ENCODE peak calls at places on chromosome X, in seven cellular contexts. One of them, this sample, is unnamed.

GRCh38 chrX:23820235-23820782 is 37.3 kb downstream of the SAT1 start:
- DNase-seq in astrocyte of the cerebellum: no peak
- DNase-seq in GM12865: peak
- DNase-seq in lower leg skin: no peak
- DNase-seq in BE2C: no peak
- DNase-seq in CD8-positive, alpha-beta T cell: no peak
- DNase-seq in cardiac muscle cell: peak
- DNase-seq in this sample: no peak

GRCh38 chrX:38282044-38282443 is 45.3 kb downstream of the RPGR start:
- DNase-seq in cardiac muscle cell: peak
- DNase-seq in GM12865: no peak
- DNase-seq in BE2C: peak
- DNase-seq in astrocyte of the cerebellum: no peak
- DNase-seq in CD8-positive, alpha-beta T cell: no peak
- DNase-seq in lower leg skin: no peak
- DNase-seq in this sample: no peak

GRCh38 chrX:73581002-73581628 is 18.1 kb downstream of the CHIC1 start:
- DNase-seq in cardiac muscle cell: no peak
- DNase-seq in GM12865: no peak
- DNase-seq in CD8-positive, alpha-beta T cell: no peak
- DNase-seq in lower leg skin: no peak
- DNase-seq in BE2C: no peak
- DNase-seq in astrocyte of the cerebellum: no peak
- DNase-seq in this sample: no peak

GRCh38 chrX:102892103-102892502 is 45.0 kb upstream of the RAB40AL start:
- DNase-seq in astrocyte of the cerebellum: no peak
- DNase-seq in cardiac muscle cell: no peak
- DNase-seq in lower leg skin: no peak
- DNase-seq in GM12865: no peak
- DNase-seq in CD8-positive, alpha-beta T cell: no peak
- DNase-seq in BE2C: no peak
- DNase-seq in this sample: no peak

GRCh38 chrX:118062048-118062789 is 54.4 kb downstream of the KLHL13 start:
- DNase-seq in astrocyte of the cerebellum: no peak
- DNase-seq in cardiac muscle cell: no peak
- DNase-seq in CD8-positive, alpha-beta T cell: no peak
- DNase-seq in lower leg skin: no peak
- DNase-seq in BE2C: no peak
- DNase-seq in GM12865: peak
- DNase-seq in this sample: peak

GRCh38 chrX:104913348-104913747 is 307.1 kb downstream of the TEX13A start:
- DNase-seq in GM12865: no peak
- DNase-seq in cardiac muscle cell: peak
- DNase-seq in CD8-positive, alpha-beta T cell: no peak
- DNase-seq in BE2C: no peak
- DNase-seq in astrocyte of the cerebellum: no peak
- DNase-seq in lower leg skin: no peak
- DNase-seq in this sample: no peak

GRCh38 chrX:10828640-10829039 is 208.3 kb upstream of the MID1 start:
- DNase-seq in BE2C: no peak
- DNase-seq in lower leg skin: no peak
- DNase-seq in GM12865: no peak
- DNase-seq in CD8-positive, alpha-beta T cell: no peak
- DNase-seq in astrocyte of the cerebellum: no peak
- DNase-seq in cardiac muscle cell: no peak
- DNase-seq in this sample: no peak

GRCh38 chrX:13647709-13648212 is 5.2 kb upstream of the TCEANC start:
- DNase-seq in cardiac muscle cell: peak
- DNase-seq in GM12865: no peak
- DNase-seq in CD8-positive, alpha-beta T cell: peak
- DNase-seq in lower leg skin: no peak
- DNase-seq in BE2C: peak
- DNase-seq in astrocyte of the cerebellum: no peak
- DNase-seq in this sample: no peak

GRCh38 chrX:7190157-7190556 is 42.2 kb upstream of the PUDP start:
- DNase-seq in cardiac muscle cell: no peak
- DNase-seq in lower leg skin: no peak
- DNase-seq in GM12865: no peak
- DNase-seq in astrocyte of the cerebellum: no peak
- DNase-seq in BE2C: no peak
- DNase-seq in CD8-positive, alpha-beta T cell: no peak
- DNase-seq in this sample: no peak

DNA sequence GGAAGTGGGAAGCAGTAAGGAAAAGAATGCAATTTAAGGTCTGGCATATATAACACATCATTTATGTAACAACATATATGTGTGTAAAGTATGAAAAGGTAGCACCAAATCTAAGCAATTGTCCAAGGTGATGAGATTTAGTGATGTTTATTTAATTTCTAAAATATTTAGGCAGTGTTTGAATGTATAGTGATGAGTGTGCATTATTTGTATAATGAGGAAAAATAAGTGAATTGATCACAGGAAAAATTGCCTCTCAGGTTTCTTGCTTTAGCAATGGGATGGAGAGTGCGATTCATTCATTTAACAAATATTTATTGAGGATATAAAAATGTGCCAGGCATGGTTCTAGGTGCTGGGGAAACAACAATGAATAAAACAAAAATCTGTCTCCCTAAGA is 2.2 kb upstream of the MAGED1 start:
- DNase-seq in GM12865: no peak
- DNase-seq in BE2C: no peak
- DNase-seq in CD8-positive, alpha-beta T cell: no peak
- DNase-seq in cardiac muscle cell: no peak
- DNase-seq in lower leg skin: no peak
- DNase-seq in astrocyte of the cerebellum: no peak
- DNase-seq in this sample: no peak
- TF ChIP-seq CTCF in GM12865: no peak
- TF ChIP-seq CTCF in BE2C: no peak
- TF ChIP-seq CTCF in CD8-positive, alpha-beta T cell: no peak
- TF ChIP-seq CTCF in cardiac muscle cell: no peak
- TF ChIP-seq CTCF in lower leg skin: no peak
- TF ChIP-seq CTCF in astrocyte of the cerebellum: no peak
- TF ChIP-seq CTCF in this sample: no peak

GRCh38 chrX:41110801-41111625 is 25.8 kb downstream of the USP9X start:
- DNase-seq in cardiac muscle cell: peak
- DNase-seq in BE2C: no peak
- DNase-seq in lower leg skin: no peak
- DNase-seq in GM12865: no peak
- DNase-seq in CD8-positive, alpha-beta T cell: no peak
- DNase-seq in astrocyte of the cerebellum: no peak
- DNase-seq in this sample: no peak
- H3K4me3 ChIP-seq in cardiac muscle cell: no peak
- H3K4me3 ChIP-seq in BE2C: no peak
- H3K4me3 ChIP-seq in lower leg skin: no peak
- H3K4me3 ChIP-seq in GM12865: no peak
- H3K4me3 ChIP-seq in CD8-positive, alpha-beta T cell: no peak
- H3K4me3 ChIP-seq in astrocyte of the cerebellum: no peak
- H3K4me3 ChIP-seq in this sample: no peak

DNA sequence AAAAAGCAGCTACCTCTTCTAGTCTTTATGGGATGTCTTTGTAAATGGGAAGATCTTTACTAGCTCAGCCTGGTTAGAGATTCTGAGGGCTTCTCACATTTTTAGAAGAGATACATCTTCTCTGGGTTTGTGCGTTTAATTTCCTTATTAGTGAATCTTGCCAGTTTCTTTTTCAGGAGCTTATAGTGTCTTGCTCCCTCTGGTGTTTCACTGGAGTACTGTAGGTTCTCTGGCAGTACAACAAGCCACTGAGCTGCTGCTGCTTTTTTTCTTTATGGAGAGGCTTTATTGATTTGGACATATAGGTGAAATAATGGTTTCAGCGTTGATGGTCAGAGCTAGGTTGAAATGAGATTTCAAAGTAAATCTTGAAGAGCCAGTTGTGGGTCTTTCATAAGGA is 82.9 kb downstream of the LAS1L start:
- DNase-seq in lower leg skin: no peak
- DNase-seq in astrocyte of the cerebellum: no peak
- DNase-seq in CD8-positive, alpha-beta T cell: no peak
- DNase-seq in GM12865: peak
- DNase-seq in cardiac muscle cell: peak
- DNase-seq in BE2C: peak
- DNase-seq in this sample: no peak
- TF ChIP-seq CTCF in lower leg skin: no peak
- TF ChIP-seq CTCF in astrocyte of the cerebellum: peak
- TF ChIP-seq CTCF in CD8-positive, alpha-beta T cell: no peak
- TF ChIP-seq CTCF in GM12865: peak
- TF ChIP-seq CTCF in cardiac muscle cell: peak
- TF ChIP-seq CTCF in BE2C: peak
- TF ChIP-seq CTCF in this sample: peak

DNA sequence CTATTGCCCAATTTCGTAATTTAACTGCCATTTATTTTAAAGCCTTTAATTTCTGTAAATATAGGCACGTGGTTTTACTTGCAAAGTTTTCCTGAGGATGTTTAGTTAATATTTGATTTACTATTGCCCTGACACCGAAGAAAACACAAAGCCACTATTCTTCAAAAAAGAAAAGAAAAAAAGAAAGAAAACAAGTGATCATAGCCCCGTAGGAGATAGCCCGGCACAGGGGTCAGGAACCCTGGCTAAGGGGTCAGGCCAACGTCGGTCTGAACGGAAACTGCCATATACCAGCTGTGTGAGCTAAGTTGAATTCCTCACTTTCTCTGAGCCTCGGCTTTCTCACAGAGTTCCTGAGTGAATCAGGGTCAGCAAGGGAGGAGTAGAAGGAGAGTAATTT is 17.7 kb upstream of the LAMP2 start:
- DNase-seq in astrocyte of the cerebellum: no peak
- DNase-seq in BE2C: no peak
- DNase-seq in GM12865: no peak
- DNase-seq in CD8-positive, alpha-beta T cell: no peak
- DNase-seq in lower leg skin: no peak
- DNase-seq in cardiac muscle cell: no peak
- DNase-seq in this sample: no peak
- H3K4me3 ChIP-seq in astrocyte of the cerebellum: no peak
- H3K4me3 ChIP-seq in BE2C: no peak
- H3K4me3 ChIP-seq in GM12865: no peak
- H3K4me3 ChIP-seq in CD8-positive, alpha-beta T cell: no peak
- H3K4me3 ChIP-seq in lower leg skin: no peak
- H3K4me3 ChIP-seq in cardiac muscle cell: no peak
- H3K4me3 ChIP-seq in this sample: no peak

GRCh38 chrX:50206753-50207152 is 2.2 kb downstream of the CCNB3 start:
- DNase-seq in BE2C: no peak
- DNase-seq in astrocyte of the cerebellum: no peak
- DNase-seq in lower leg skin: no peak
- DNase-seq in cardiac muscle cell: no peak
- DNase-seq in CD8-positive, alpha-beta T cell: no peak
- DNase-seq in GM12865: no peak
- DNase-seq in this sample: no peak

GRCh38 chrX:50211510-50211909 is 6.9 kb downstream of the CCNB3 start:
- DNase-seq in CD8-positive, alpha-beta T cell: no peak
- DNase-seq in cardiac muscle cell: peak
- DNase-seq in BE2C: peak
- DNase-seq in astrocyte of the cerebellum: no peak
- DNase-seq in lower leg skin: no peak
- DNase-seq in GM12865: peak
- DNase-seq in this sample: no peak
- TF ChIP-seq CTCF in CD8-positive, alpha-beta T cell: no peak
- TF ChIP-seq CTCF in cardiac muscle cell: peak
- TF ChIP-seq CTCF in BE2C: peak
- TF ChIP-seq CTCF in astrocyte of the cerebellum: peak
- TF ChIP-seq CTCF in lower leg skin: no peak
- TF ChIP-seq CTCF in GM12865: peak
- TF ChIP-seq CTCF in this sample: peak

GRCh38 chrX:55488268-55488558 is 1.4 kb downstream of the USP51 start:
- DNase-seq in astrocyte of the cerebellum: no peak
- DNase-seq in GM12865: peak
- DNase-seq in lower leg skin: no peak
- DNase-seq in BE2C: no peak
- DNase-seq in cardiac muscle cell: no peak
- DNase-seq in CD8-positive, alpha-beta T cell: no peak
- DNase-seq in this sample: no peak

GRCh38 chrX:55490974-55491373 is 1.3 kb upstream of the USP51 start:
- DNase-seq in CD8-positive, alpha-beta T cell: no peak
- DNase-seq in lower leg skin: no peak
- DNase-seq in GM12865: no peak
- DNase-seq in astrocyte of the cerebellum: no peak
- DNase-seq in BE2C: no peak
- DNase-seq in cardiac muscle cell: peak
- DNase-seq in this sample: no peak

GRCh38 chrX:55489315-55490009 is at the start of gene USP51:
- DNase-seq in astrocyte of the cerebellum: no peak
- DNase-seq in GM12865: peak
- DNase-seq in cardiac muscle cell: peak
- DNase-seq in BE2C: peak
- DNase-seq in lower leg skin: peak
- DNase-seq in CD8-positive, alpha-beta T cell: peak
- DNase-seq in this sample: no peak

GRCh38 chrX:55488559-55489314 is 911 bp downstream of the USP51 start:
- DNase-seq in GM12865: peak
- DNase-seq in lower leg skin: peak
- DNase-seq in cardiac muscle cell: peak
- DNase-seq in CD8-positive, alpha-beta T cell: peak
- DNase-seq in astrocyte of the cerebellum: no peak
- DNase-seq in BE2C: peak
- DNase-seq in this sample: no peak

DNA sequence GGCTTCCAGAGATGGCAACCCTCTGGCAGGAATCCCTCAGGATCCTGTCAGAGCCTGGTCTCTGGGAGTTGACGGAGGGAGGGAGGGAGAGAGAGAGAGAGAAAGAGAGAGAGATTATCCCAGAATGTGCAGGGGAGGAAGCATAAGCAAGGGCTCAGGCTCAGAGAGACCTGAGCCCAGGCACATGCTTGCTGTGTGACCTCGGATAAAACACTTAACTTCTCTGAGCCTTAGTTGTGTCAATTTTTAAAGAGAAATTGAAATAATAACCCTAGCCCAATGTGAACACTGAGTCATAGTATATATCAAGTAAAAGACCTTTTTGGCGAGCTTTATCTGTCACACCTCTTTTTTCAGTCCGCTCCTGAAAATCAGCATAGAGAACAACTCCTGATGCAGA is 473 bp upstream of the USP51 start:
- DNase-seq in cardiac muscle cell: no peak
- DNase-seq in CD8-positive, alpha-beta T cell: no peak
- DNase-seq in astrocyte of the cerebellum: no peak
- DNase-seq in BE2C: no peak
- DNase-seq in GM12865: no peak
- DNase-seq in lower leg skin: no peak
- DNase-seq in this sample: no peak
- H3K4me3 ChIP-seq in cardiac muscle cell: peak
- H3K4me3 ChIP-seq in CD8-positive, alpha-beta T cell: peak
- H3K4me3 ChIP-seq in astrocyte of the cerebellum: peak
- H3K4me3 ChIP-seq in BE2C: peak
- H3K4me3 ChIP-seq in GM12865: peak
- H3K4me3 ChIP-seq in lower leg skin: no peak
- H3K4me3 ChIP-seq in this sample: peak

GRCh38 chrX:155857561-155857960 is 23.6 kb upstream of the VAMP7 start:
- DNase-seq in lower leg skin: no peak
- DNase-seq in astrocyte of the cerebellum: no peak
- DNase-seq in CD8-positive, alpha-beta T cell: no peak
- DNase-seq in BE2C: no peak
- DNase-seq in GM12865: peak
- DNase-seq in cardiac muscle cell: peak
- DNase-seq in this sample: no peak
- TF ChIP-seq CTCF in lower leg skin: no peak
- TF ChIP-seq CTCF in astrocyte of the cerebellum: no peak
- TF ChIP-seq CTCF in CD8-positive, alpha-beta T cell: no peak
- TF ChIP-seq CTCF in BE2C: peak
- TF ChIP-seq CTCF in GM12865: no peak
- TF ChIP-seq CTCF in cardiac muscle cell: no peak
- TF ChIP-seq CTCF in this sample: no peak